ENCODE peak calls at places on chromosomes 12 and 14, in five cellular contexts. B is endothelial cell, P is fibroblast of pulmonary artery, N is NCI-H2107, S is HT1080. H is an unnamed sample.
A peak's percentile ranks its signal among the peaks of the same experiment; 100 is the strongest.

GRCh38 chr12:4044736-4045432 is 171.7 kb upstream of the PARP11 start:
- DNase-seq in B (no peak), P (no peak), N (no peak), S (no peak), H (no peak)

GRCh38 chr12:6570264-6570887 is 2.3 kb upstream of the NOP2 start:
- DNase-seq in B (peak; percentile 75), P (peak; percentile 41), N (peak; percentile 35), S (peak; percentile 40), H (no peak)

GRCh38 chr14:104513641-104514046 is 65.9 kb upstream of the C14orf180 start:
- DNase-seq in B (no peak), P (no peak), N (no peak), S (no peak), H (no peak)

GRCh38 chr12:26389303-26389702 is 193.9 kb downstream of the SSPN start:
- DNase-seq in B (no peak), P (no peak), N (no peak), S (no peak), H (no peak)

GRCh38 chr12:109720152-109720855 is 6.7 kb downstream of the FAM222A start:
- DNase-seq in B (no peak), P (no peak), N (no peak), S (no peak), H (peak; percentile 36)

GRCh38 chr12:53044052-53044581 is 5.7 kb upstream of the TNS2 start:
- DNase-seq in B (peak; percentile 5), P (no peak), N (no peak), S (no peak), H (no peak)

GRCh38 chr12:3101309-3102022 is 24.3 kb downstream of the TSPAN9 start:
- DNase-seq in B (no peak), P (no peak), N (no peak), S (peak; percentile 40), H (no peak)

GRCh38 chr14:74840603-74841030 is 35.3 kb downstream of the PROX2 start:
- DNase-seq in B (no peak), P (no peak), N (no peak), S (no peak), H (no peak)

GRCh38 chr12:56413392-56413791 is 35.8 kb downstream of the TIMELESS start:
- DNase-seq in B (no peak), P (no peak), N (no peak), S (no peak), H (no peak)

GRCh38 chr12:47378907-47379306 is 299.1 kb upstream of the AMIGO2 start:
- DNase-seq in B (no peak), P (peak; percentile 45), N (no peak), S (no peak), H (no peak)

GRCh38 chr14:104794641-104795467 is 694 bp downstream of the AKT1 start:
- DNase-seq in B (no peak), P (no peak), N (no peak), S (no peak), H (no peak)

GRCh38 chr12:19030180-19030579 is 99.4 kb upstream of the PLEKHA5 start:
- DNase-seq in B (no peak), P (no peak), N (no peak), S (no peak), H (no peak)

GRCh38 chr12:110543252-110543959 is 39.7 kb downstream of the PPTC7 start:
- DNase-seq in B (no peak), P (peak; percentile 95), N (peak; percentile 83), S (no peak), H (no peak)

GRCh38 chr12:128930591-128930990 is 77.3 kb downstream of the GLT1D1 start:
- DNase-seq in B (no peak), P (no peak), N (peak; percentile 71), S (no peak), H (peak; percentile 61)

GRCh38 chr14:93045211-93045674 is 70.5 kb downstream of the ITPK1 start:
- DNase-seq in B (no peak), P (no peak), N (no peak), S (no peak), H (no peak)

GRCh38 chr14:100392266-100392850 is 69.2 kb downstream of the SLC25A47 start:
- DNase-seq in B (no peak), P (peak; percentile 33), N (no peak), S (no peak), H (no peak)

GRCh38 chr14:96525452-96525851 is 23.3 kb downstream of the PAPOLA start:
- DNase-seq in B (no peak), P (no peak), N (no peak), S (no peak), H (no peak)

GRCh38 chr12:29781176-29781575 is 2.6 kb downstream of the TMTC1 start:
- DNase-seq in B (no peak), P (no peak), N (no peak), S (no peak), H (no peak)

GRCh38 chr14:104293231-104293841 is 154.9 kb downstream of the KIF26A start:
- DNase-seq in B (no peak), P (no peak), N (no peak), S (no peak), H (no peak)